ENCODE peak calls at places on chromosome 19, in four cellular contexts. One of them, this sample, is unnamed.

GRCh38 chr19:611506-611869 is 21.8 kb downstream of the HCN2 start:
- DNase-seq in dorsolateral prefrontal cortex: no peak
- DNase-seq in HFFc6: peak
- DNase-seq in heart right ventricle: no peak
- DNase-seq in this sample: no peak

GRCh38 chr19:46254776-46255175 is 25.2 kb downstream of the IGFL1 start:
- DNase-seq in dorsolateral prefrontal cortex: no peak
- DNase-seq in HFFc6: no peak
- DNase-seq in heart right ventricle: no peak
- DNase-seq in this sample: no peak

GRCh38 chr19:6654347-6655310 is 15.3 kb downstream of the TNFSF14 start:
- DNase-seq in HFFc6: no peak
- DNase-seq in dorsolateral prefrontal cortex: no peak
- DNase-seq in heart right ventricle: no peak
- DNase-seq in this sample: no peak

GRCh38 chr19:43469160-43469480 is 3.7 kb upstream of the LYPD3 start:
- DNase-seq in dorsolateral prefrontal cortex: no peak
- DNase-seq in HFFc6: peak
- DNase-seq in heart right ventricle: no peak
- DNase-seq in this sample: no peak

GRCh38 chr19:55062735-55063491 is at the start of gene RDH13:
- DNase-seq in HFFc6: peak
- DNase-seq in heart right ventricle: peak
- DNase-seq in dorsolateral prefrontal cortex: peak
- DNase-seq in this sample: peak

GRCh38 chr19:48967346-48968178 is 2.5 kb downstream of the FTL start:
- DNase-seq in HFFc6: peak
- DNase-seq in heart right ventricle: no peak
- DNase-seq in dorsolateral prefrontal cortex: no peak
- DNase-seq in this sample: no peak

GRCh38 chr19:29303035-29303706 is 90.2 kb upstream of the UQCRFS1 start:
- DNase-seq in dorsolateral prefrontal cortex: no peak
- DNase-seq in heart right ventricle: no peak
- DNase-seq in HFFc6: no peak
- DNase-seq in this sample: peak

GRCh38 chr19:4673216-4673615 is 3.1 kb upstream of the MYDGF start:
- DNase-seq in dorsolateral prefrontal cortex: no peak
- DNase-seq in heart right ventricle: no peak
- DNase-seq in HFFc6: no peak
- DNase-seq in this sample: no peak

GRCh38 chr19:8688930-8689329 is 9.7 kb downstream of the ACTL9 start:
- DNase-seq in dorsolateral prefrontal cortex: no peak
- DNase-seq in heart right ventricle: no peak
- DNase-seq in HFFc6: no peak
- DNase-seq in this sample: no peak

GRCh38 chr19:46426506-46427162 is 2.1 kb downstream of the PNMA8C start:
- DNase-seq in HFFc6: peak
- DNase-seq in dorsolateral prefrontal cortex: peak
- DNase-seq in heart right ventricle: peak
- DNase-seq in this sample: no peak

GRCh38 chr19:39858541-39858940 is 12.4 kb upstream of the FBL start:
- DNase-seq in heart right ventricle: no peak
- DNase-seq in dorsolateral prefrontal cortex: no peak
- DNase-seq in HFFc6: peak
- DNase-seq in this sample: no peak

GRCh38 chr19:19460761-19461265 is 54.5 kb downstream of the TSSK6 start:
- DNase-seq in HFFc6: peak
- DNase-seq in heart right ventricle: peak
- DNase-seq in dorsolateral prefrontal cortex: peak
- DNase-seq in this sample: peak

GRCh38 chr19:53992211-53992610 is 774 bp downstream of the CACNG6 start:
- DNase-seq in HFFc6: no peak
- DNase-seq in dorsolateral prefrontal cortex: no peak
- DNase-seq in heart right ventricle: no peak
- DNase-seq in this sample: no peak

GRCh38 chr19:45446295-45446694 is 21.5 kb upstream of the FOSB start:
- DNase-seq in HFFc6: no peak
- DNase-seq in dorsolateral prefrontal cortex: no peak
- DNase-seq in heart right ventricle: no peak
- DNase-seq in this sample: no peak

GRCh38 chr19:13207237-13208130 is 57.3 kb downstream of the IER2 start:
- DNase-seq in dorsolateral prefrontal cortex: no peak
- DNase-seq in HFFc6: no peak
- DNase-seq in heart right ventricle: no peak
- DNase-seq in this sample: no peak

GRCh38 chr19:4066682-4067395 is at the start of gene ZBTB7A:
- DNase-seq in HFFc6: peak
- DNase-seq in heart right ventricle: peak
- DNase-seq in dorsolateral prefrontal cortex: peak
- DNase-seq in this sample: peak

GRCh38 chr19:4454952-4455738 is 2.4 kb downstream of the UBXN6 start:
- DNase-seq in dorsolateral prefrontal cortex: no peak
- DNase-seq in heart right ventricle: no peak
- DNase-seq in HFFc6: peak
- DNase-seq in this sample: peak

GRCh38 chr19:8120636-8121480 is 28.5 kb downstream of the FBN3 start:
- DNase-seq in heart right ventricle: no peak
- DNase-seq in dorsolateral prefrontal cortex: no peak
- DNase-seq in HFFc6: no peak
- DNase-seq in this sample: no peak

GRCh38 chr19:6586726-6587092 is 4.2 kb downstream of the CD70 start:
- DNase-seq in dorsolateral prefrontal cortex: no peak
- DNase-seq in HFFc6: no peak
- DNase-seq in heart right ventricle: no peak
- DNase-seq in this sample: no peak

GRCh38 chr19:7819337-7819736 is 10.7 kb upstream of the EVI5L start:
- DNase-seq in HFFc6: no peak
- DNase-seq in dorsolateral prefrontal cortex: no peak
- DNase-seq in heart right ventricle: no peak
- DNase-seq in this sample: no peak

GRCh38 chr19:15159251-15159650 is 41.5 kb downstream of the NOTCH3 start:
- DNase-seq in heart right ventricle: no peak
- DNase-seq in HFFc6: no peak
- DNase-seq in dorsolateral prefrontal cortex: no peak
- DNase-seq in this sample: no peak

GRCh38 chr19:280541-281007 is 10.6 kb downstream of the PLPP2 start:
- DNase-seq in dorsolateral prefrontal cortex: no peak
- DNase-seq in HFFc6: no peak
- DNase-seq in heart right ventricle: no peak
- DNase-seq in this sample: no peak

GRCh38 chr19:48928164-48929005 is 5.1 kb upstream of the DHDH start:
- DNase-seq in heart right ventricle: no peak
- DNase-seq in dorsolateral prefrontal cortex: no peak
- DNase-seq in HFFc6: peak
- DNase-seq in this sample: no peak

GRCh38 chr19:13284929-13285928 is 135.0 kb downstream of the IER2 start:
- DNase-seq in heart right ventricle: no peak
- DNase-seq in HFFc6: no peak
- DNase-seq in dorsolateral prefrontal cortex: no peak
- DNase-seq in this sample: no peak

GRCh38 chr19:4140237-4140711 is 13.2 kb upstream of the CREB3L3 start:
- DNase-seq in heart right ventricle: no peak
- DNase-seq in HFFc6: peak
- DNase-seq in dorsolateral prefrontal cortex: no peak
- DNase-seq in this sample: no peak

GRCh38 chr19:55257461-55258411 is 1.1 kb downstream of the PPP6R1 start:
- DNase-seq in heart right ventricle: no peak
- DNase-seq in HFFc6: no peak
- DNase-seq in dorsolateral prefrontal cortex: no peak
- DNase-seq in this sample: no peak

GRCh38 chr19:33134571-33135041 is 2.7 kb downstream of the WDR88 start:
- DNase-seq in HFFc6: no peak
- DNase-seq in heart right ventricle: no peak
- DNase-seq in dorsolateral prefrontal cortex: no peak
- DNase-seq in this sample: no peak

DNA sequence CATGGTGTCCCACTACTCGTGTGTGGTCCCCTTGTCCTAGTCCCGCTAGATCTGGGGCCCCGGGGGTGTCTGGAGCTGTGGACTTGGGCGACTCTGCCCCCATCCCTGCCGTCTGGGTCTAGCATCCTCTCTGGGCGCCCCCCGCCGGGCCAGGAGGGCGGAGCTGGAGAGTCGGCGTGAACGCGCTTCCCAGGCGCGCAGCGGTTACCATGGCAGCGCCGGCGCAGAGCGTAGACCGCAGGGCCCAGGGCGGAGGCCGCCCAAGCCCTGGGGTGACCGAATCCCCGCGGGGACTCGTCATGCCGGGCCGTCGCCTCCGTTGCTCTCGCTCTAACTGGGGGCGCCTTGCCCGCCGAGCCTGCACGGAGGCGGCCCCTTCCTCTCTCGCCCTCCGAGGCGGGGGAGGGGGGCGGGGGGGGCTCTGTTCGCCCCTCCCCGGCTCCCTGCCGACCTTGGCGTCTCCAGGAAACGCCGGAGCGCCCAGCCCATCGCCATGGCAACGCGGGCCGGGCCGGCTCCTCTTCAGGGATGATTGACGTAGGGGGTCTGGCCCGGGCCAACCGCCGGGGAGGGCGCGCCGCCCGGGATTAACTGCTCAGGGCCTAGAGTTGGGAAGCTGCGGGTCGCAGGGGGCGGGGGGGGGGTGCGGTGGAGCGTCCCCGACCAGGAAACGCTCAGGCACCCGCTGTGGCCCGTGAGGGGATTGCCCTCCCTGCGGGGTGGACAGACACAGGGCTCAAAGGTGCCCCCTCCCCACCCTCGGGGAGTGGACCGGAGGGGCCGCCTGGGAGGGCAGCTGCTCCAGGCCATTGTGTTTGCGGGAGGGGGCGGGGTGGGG is 8.9 kb downstream of the ISYNA1 start:
- DNase-seq in dorsolateral prefrontal cortex: peak
- DNase-seq in HFFc6: peak
- DNase-seq in heart right ventricle: peak
- DNase-seq in this sample: no peak
- TF ChIP-seq CTCF in dorsolateral prefrontal cortex: no peak
- TF ChIP-seq CTCF in HFFc6: peak
- TF ChIP-seq CTCF in heart right ventricle: no peak
- TF ChIP-seq CTCF in this sample: no peak

GRCh38 chr19:42201489-42202289 is 15.8 kb downstream of the DEDD2 start:
- DNase-seq in dorsolateral prefrontal cortex: no peak
- DNase-seq in heart right ventricle: no peak
- DNase-seq in HFFc6: no peak
- DNase-seq in this sample: peak
- TF ChIP-seq CTCF in dorsolateral prefrontal cortex: no peak
- TF ChIP-seq CTCF in heart right ventricle: no peak
- TF ChIP-seq CTCF in HFFc6: no peak
- TF ChIP-seq CTCF in this sample: no peak

DNA sequence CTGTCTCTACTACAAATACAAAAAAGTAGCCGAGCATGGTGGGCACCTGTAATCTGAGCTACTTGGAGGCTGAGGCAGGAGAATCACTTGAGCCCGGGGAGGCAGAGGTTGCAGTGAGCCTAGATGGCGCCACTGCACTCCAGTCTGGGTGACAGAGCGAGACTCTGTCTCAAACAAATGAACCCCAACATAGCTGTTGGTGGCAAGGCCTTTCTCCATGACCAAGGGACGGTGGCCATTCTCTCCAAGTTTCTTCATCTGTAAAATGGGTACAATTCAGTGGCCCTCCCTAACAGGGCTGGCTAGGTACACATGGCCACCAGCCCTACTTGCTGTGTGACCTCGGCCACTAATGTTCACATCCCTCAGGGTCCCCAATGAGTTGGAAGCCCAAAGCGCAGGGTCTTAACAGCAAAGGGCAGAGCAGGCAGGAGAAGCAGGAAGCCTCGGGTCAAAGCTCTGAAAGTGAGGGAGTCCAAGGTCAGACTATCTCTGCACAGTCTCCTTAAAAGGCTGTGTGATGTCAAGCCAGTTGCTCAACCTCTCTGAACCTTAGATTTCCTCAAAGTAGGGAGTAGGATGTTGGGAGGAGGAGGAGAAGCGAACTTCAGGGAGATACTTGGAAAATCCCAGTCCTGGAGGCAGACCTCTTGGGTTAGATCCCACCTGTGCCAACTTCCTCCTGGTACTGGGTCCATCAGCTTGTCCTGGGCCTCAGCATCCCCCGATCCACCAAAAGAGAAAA is 2.7 kb downstream of the JUND start:
- DNase-seq in heart right ventricle: no peak
- DNase-seq in HFFc6: peak
- DNase-seq in dorsolateral prefrontal cortex: no peak
- DNase-seq in this sample: no peak
- TF ChIP-seq CTCF in heart right ventricle: peak
- TF ChIP-seq CTCF in HFFc6: peak
- TF ChIP-seq CTCF in dorsolateral prefrontal cortex: peak
- TF ChIP-seq CTCF in this sample: no peak

DNA sequence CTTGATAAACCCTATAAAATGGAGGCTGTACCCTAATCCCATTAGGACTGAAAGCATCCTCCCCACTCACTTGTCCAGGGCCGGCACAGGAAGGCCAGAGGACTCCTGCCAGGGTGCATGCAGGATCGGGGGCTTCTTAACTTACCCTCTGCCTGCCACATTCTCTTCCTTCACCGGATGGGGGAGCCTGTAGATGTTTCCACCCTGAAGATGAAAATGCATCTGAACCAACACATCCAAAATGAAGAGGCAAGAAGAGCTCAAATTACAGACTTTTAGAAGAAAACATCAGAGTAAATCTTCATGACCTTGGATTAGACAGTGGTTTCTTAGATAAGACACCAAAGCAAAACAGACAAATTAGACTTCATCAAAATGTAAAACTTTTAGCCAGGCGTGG is 25.9 kb upstream of the NAPA start:
- DNase-seq in heart right ventricle: no peak
- DNase-seq in HFFc6: peak
- DNase-seq in dorsolateral prefrontal cortex: no peak
- DNase-seq in this sample: no peak
- TF ChIP-seq CTCF in heart right ventricle: peak
- TF ChIP-seq CTCF in HFFc6: peak
- TF ChIP-seq CTCF in dorsolateral prefrontal cortex: no peak
- TF ChIP-seq CTCF in this sample: no peak

DNA sequence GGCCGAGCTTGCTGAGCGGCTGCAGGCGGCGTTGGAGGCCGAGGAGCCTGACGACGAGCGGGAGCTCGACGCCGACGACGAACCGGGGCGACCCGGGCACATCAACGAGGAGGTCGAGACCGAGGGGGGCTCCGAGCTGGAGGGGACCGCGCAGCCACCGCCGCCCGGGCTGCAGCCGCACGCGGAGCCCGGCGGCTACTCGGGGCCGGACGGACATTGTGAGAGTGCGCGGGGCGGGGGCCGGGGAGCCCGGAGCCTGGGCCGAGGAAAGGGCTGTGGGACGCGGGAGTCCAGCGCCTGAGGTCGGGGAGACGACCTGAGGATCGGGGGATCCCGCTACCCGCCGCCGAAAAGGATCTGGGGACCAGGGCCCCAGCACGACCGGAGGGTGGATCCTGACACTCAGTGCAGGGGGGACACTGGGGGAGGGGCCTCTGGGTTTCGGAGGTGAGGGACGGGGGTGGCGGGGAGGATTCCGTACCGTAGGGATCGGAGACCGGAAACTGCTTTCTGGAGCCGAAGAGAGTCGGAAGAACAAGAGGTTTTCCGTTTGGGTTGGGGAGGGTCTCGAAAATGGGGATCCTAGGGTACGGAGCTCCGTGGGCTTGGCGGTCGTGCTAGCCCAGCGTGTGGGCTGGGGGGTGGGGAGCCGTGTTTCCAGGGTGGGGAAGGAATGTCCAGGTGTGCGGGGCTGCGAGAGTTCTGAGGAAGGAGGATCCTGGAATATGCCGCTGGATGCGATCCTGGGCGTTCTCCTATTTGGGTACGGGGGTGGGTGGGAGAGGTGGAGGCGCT is 606 bp downstream of the HNRNPUL1 start:
- DNase-seq in heart right ventricle: peak
- DNase-seq in HFFc6: no peak
- DNase-seq in dorsolateral prefrontal cortex: peak
- DNase-seq in this sample: peak
- TF ChIP-seq CTCF in heart right ventricle: no peak
- TF ChIP-seq CTCF in HFFc6: no peak
- TF ChIP-seq CTCF in dorsolateral prefrontal cortex: no peak
- TF ChIP-seq CTCF in this sample: no peak

GRCh38 chr19:52296773-52297600 is at the start of gene ZNF480:
- DNase-seq in heart right ventricle: peak
- DNase-seq in HFFc6: peak
- DNase-seq in dorsolateral prefrontal cortex: peak
- DNase-seq in this sample: peak
- TF ChIP-seq CTCF in heart right ventricle: no peak
- TF ChIP-seq CTCF in HFFc6: peak
- TF ChIP-seq CTCF in dorsolateral prefrontal cortex: no peak
- TF ChIP-seq CTCF in this sample: no peak